ENCODE peak calls at places on chromosomes 12 and 14, in seven cellular contexts. X, I, L, V, O, P and U are unnamed samples.

GRCh38 chr14:23632461-23633159 is 3.6 kb upstream of the DHRS2 start:
- DNase-seq in P (no peak), L (no peak), I (no peak), X (no peak), V (no peak), O (no peak), U (no peak)

GRCh38 chr12:5768171-5768879 is 176.7 kb downstream of the ANO2 start:
- DNase-seq in V (no peak), L (peak; percentile 68), X (no peak), P (no peak), O (no peak), I (peak; percentile 82), U (no peak)

GRCh38 chr14:89033756-89034155 is 209.3 kb downstream of the TTC8 start:
- DNase-seq in I (no peak), L (no peak), P (no peak), O (no peak), X (no peak), V (no peak), U (no peak)

GRCh38 chr14:105898482-105899010 is 372.2 kb downstream of the TMEM121 start:
- DNase-seq in L (no peak), V (no peak), P (no peak), X (no peak), I (no peak), O (no peak), U (peak; percentile 21)

GRCh38 chr14:93456356-93456755 is 25.6 kb downstream of the UNC79 start:
- DNase-seq in L (no peak), X (no peak), V (no peak), P (no peak), I (no peak), O (no peak), U (no peak)

GRCh38 chr14:105353163-105353562 is 38.6 kb downstream of the PACS2 start:
- DNase-seq in P (no peak), X (no peak), L (no peak), O (no peak), V (no peak), I (no peak), U (no peak)

GRCh38 chr12:57165741-57166140 is 18.3 kb upstream of the LRP1-AS start:
- DNase-seq in I (no peak), V (no peak), L (no peak), O (no peak), X (no peak), P (peak; percentile 13), U (no peak)

GRCh38 chr14:54532111-54533012 is 22.7 kb downstream of the CGRRF1 start:
- DNase-seq in X (no peak), V (no peak), L (no peak), I (no peak), O (peak; percentile 81), P (no peak), U (no peak)

GRCh38 chr12:116628450-116628793 is 69.2 kb downstream of the MAP1LC3B2 start:
- DNase-seq in X (no peak), P (no peak), L (no peak), V (no peak), I (no peak), O (no peak), U (no peak)

GRCh38 chr12:50734409-50735263 is 29.3 kb upstream of the ATF1 start:
- DNase-seq in O (peak; percentile 43), L (no peak), V (peak; percentile 25), X (no peak), P (peak; percentile 19), I (no peak), U (no peak)
- TF ChIP-seq CTCF in O (peak; percentile 64), L (peak; percentile 21), V (peak; percentile 62), X (peak; percentile 44), P (peak; percentile 80), I (peak; percentile 73), U (peak; percentile 45)

GRCh38 chr14:74085828-74086227 is 1.1 kb downstream of the LIN52 start:
- DNase-seq in I (no peak), P (no peak), V (no peak), O (peak; percentile 72), L (no peak), X (no peak), U (no peak)

GRCh38 chr14:74085047-74085637 is 386 bp downstream of the LIN52 start:
- DNase-seq in X (no peak), O (peak; percentile 69), I (no peak), L (no peak), V (peak; percentile 10), P (peak; percentile 38), U (peak; percentile 47)

GRCh38 chr14:74083784-74084276 is 423 bp downstream of the ALDH6A1 start:
- DNase-seq in O (no peak), P (no peak), I (no peak), X (no peak), L (no peak), V (peak; percentile 32), U (no peak)

GRCh38 chr14:74083161-74083560 is 1.1 kb downstream of the ALDH6A1 start:
- DNase-seq in O (no peak), X (no peak), P (no peak), I (no peak), V (no peak), L (no peak), U (no peak)

DNA sequence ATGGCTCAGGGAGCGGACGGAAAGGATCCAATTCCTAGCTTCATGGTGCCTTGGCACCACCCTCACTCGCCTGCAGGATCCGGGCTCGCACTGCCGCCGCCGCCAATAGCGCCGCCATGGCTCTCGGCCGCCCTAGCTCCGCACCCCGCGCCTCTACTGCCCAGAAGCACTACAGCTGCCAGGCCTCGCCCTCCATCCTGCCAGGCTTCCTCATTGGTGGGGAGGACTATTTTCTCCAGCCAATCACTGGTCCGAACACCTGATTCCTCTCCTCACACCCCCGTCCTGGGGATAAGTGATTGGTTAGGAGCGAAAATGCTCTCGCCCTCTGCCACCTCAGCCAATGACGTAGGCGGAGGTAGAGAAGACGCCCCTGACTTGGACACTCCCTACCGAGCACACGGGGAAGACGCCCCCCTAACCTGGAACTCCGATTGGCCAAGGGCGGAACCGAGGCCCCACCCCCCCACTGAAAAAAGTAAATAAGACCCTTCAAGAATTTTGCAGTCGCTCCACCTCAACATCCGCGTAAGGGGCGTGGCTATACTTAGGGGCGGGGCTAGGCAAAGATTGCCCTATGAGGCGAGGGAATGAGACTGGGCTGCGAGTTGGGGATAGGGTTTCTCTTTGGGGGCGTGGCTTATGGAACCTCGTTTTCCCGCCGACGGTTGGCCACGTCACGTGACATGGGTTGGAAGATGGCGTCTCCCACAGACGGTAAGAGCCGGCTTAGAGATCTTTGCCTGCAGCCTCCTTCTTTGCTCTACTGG is at the start of the genes ALDH6A1 and LIN52:
- DNase-seq in L (peak; percentile 100), P (peak; percentile 100), I (peak; percentile 99), O (peak; percentile 100), X (peak; percentile 100), V (peak; percentile 100), U (peak; percentile 99)
- TF ChIP-seq CTCF in L (no peak), P (no peak), I (peak; percentile 22), O (peak; percentile 16), X (no peak), V (peak; percentile 53), U (peak; percentile 6)

GRCh38 chr12:121668750-121669524 is 517 bp downstream of the MORN3 start:
- DNase-seq in L (no peak), V (peak; percentile 28), O (peak; percentile 57), P (no peak), X (no peak), I (no peak), U (no peak)
- TF ChIP-seq CTCF in L (peak; percentile 48), V (peak; percentile 60), O (peak; percentile 57), P (peak; percentile 72), X (peak; percentile 46), I (peak; percentile 65), U (peak; percentile 73)

GRCh38 chr14:45810152-45810872 is 557.3 kb upstream of the MIS18BP1 start:
- DNase-seq in V (no peak), O (peak; percentile 53), X (peak; percentile 7), I (no peak), P (no peak), L (no peak), U (no peak)
- TF ChIP-seq CTCF in V (no peak), O (no peak), X (no peak), I (no peak), P (no peak), L (no peak), U (no peak)

GRCh38 chr12:3743803-3744202 is 9.1 kb downstream of the CRACR2A start:
- DNase-seq in X (peak; percentile 42), O (peak; percentile 34), P (peak; percentile 38), V (no peak), I (no peak), L (no peak), U (no peak)

GRCh38 chr12:3741882-3742672 is 10.8 kb downstream of the CRACR2A start:
- DNase-seq in P (no peak), O (no peak), V (no peak), L (no peak), X (no peak), I (no peak), U (no peak)

GRCh38 chr12:3745152-3745551 is 7.8 kb downstream of the CRACR2A start:
- DNase-seq in O (no peak), X (no peak), V (no peak), L (no peak), P (no peak), I (no peak), U (no peak)

GRCh38 chr12:3746758-3747157 is 6.2 kb downstream of the CRACR2A start:
- DNase-seq in X (no peak), O (no peak), P (no peak), V (no peak), I (no peak), L (no peak), U (no peak)

DNA sequence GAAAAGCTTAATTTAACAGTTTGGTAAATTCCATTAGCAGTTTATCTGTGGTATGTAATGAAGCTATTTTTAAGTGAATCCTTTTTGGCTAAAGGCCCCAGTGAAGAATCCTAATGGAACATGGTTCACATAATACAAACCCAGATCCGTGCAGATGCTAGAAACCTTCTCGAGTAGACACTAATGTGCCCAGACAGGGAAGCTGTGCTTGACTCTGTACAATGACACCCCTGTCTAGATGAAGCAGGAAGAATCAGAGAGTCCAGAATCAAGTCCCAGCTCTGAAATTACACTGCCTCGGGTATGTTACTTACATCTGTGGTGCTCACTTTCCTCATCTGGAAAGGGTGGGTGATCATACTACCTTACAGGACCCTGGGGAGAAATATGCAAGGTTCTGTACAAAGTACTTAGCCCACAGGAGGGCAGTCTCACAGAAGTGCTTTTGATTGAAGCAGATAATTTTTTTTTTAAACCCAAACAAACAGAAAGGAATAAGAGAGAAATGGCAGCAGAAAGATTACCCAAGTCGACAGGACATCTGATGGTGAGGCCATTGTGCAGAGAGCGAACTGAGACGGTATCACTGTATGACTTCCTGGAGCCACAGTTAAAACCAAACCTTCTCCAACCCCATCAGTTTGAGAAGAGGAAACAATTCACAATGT is 8.6 kb downstream of the CRACR2A start:
- DNase-seq in I (no peak), O (no peak), P (no peak), V (no peak), X (no peak), L (no peak), U (no peak)
- TF ChIP-seq CTCF in I (no peak), O (no peak), P (peak; percentile 14), V (no peak), X (no peak), L (no peak), U (no peak)